ENCODE peak calls at places on chromosome 14, in nine cellular contexts. K, T, M, A, R, W, D, G and I are unnamed samples.

GRCh38 chr14:83196235-83196634 is 1662.6 kb upstream of the SEL1L start:
- DNase-seq in K (no peak), T (no peak), M (no peak), A (no peak), R (no peak), W (no peak), D (no peak), G (no peak), I (no peak)

GRCh38 chr14:35368583-35368982 is 36.0 kb downstream of the NFKBIA start:
- DNase-seq in K (no peak), T (no peak), M (no peak), A (no peak), R (no peak), W (no peak), D (no peak), G (no peak), I (no peak)

GRCh38 chr14:39726563-39726962 is 294.3 kb upstream of the FBXO33 start:
- DNase-seq in K (no peak), T (no peak), M (no peak), A (no peak), R (no peak), W (no peak), D (no peak), G (no peak), I (no peak)

GRCh38 chr14:104178279-104178678 is 39.9 kb downstream of the KIF26A start:
- DNase-seq in K (peak), T (no peak), M (no peak), A (no peak), R (no peak), W (no peak), D (no peak), G (no peak), I (no peak)

GRCh38 chr14:35861204-35861868 is 35.2 kb downstream of the BRMS1L start:
- DNase-seq in K (no peak), T (peak), M (no peak), A (no peak), R (no peak), W (no peak), D (no peak), G (no peak), I (no peak)

GRCh38 chr14:31025335-31026075 is at the start of gene AP4S1:
- DNase-seq in K (peak), T (peak), M (no peak), A (peak), R (peak), W (peak), D (peak), G (peak), I (no peak)

GRCh38 chr14:101501858-101502615 is 59.3 kb upstream of the DIO3 start:
- DNase-seq in K (peak), T (no peak), M (no peak), A (no peak), R (no peak), W (no peak), D (no peak), G (no peak), I (no peak)

GRCh38 chr14:104549536-104550339 is 29.8 kb upstream of the C14orf180 start:
- DNase-seq in K (no peak), T (no peak), M (no peak), A (no peak), R (no peak), W (no peak), D (no peak), G (no peak), I (no peak)

GRCh38 chr14:96637521-96637920 is 135.3 kb downstream of the PAPOLA start:
- DNase-seq in K (no peak), T (no peak), M (no peak), A (no peak), R (no peak), W (no peak), D (no peak), G (no peak), I (no peak)

GRCh38 chr14:55976219-55976618 is 142.0 kb upstream of the PELI2 start:
- DNase-seq in K (no peak), T (no peak), M (no peak), A (no peak), R (no peak), W (no peak), D (no peak), G (no peak), I (no peak)

DNA sequence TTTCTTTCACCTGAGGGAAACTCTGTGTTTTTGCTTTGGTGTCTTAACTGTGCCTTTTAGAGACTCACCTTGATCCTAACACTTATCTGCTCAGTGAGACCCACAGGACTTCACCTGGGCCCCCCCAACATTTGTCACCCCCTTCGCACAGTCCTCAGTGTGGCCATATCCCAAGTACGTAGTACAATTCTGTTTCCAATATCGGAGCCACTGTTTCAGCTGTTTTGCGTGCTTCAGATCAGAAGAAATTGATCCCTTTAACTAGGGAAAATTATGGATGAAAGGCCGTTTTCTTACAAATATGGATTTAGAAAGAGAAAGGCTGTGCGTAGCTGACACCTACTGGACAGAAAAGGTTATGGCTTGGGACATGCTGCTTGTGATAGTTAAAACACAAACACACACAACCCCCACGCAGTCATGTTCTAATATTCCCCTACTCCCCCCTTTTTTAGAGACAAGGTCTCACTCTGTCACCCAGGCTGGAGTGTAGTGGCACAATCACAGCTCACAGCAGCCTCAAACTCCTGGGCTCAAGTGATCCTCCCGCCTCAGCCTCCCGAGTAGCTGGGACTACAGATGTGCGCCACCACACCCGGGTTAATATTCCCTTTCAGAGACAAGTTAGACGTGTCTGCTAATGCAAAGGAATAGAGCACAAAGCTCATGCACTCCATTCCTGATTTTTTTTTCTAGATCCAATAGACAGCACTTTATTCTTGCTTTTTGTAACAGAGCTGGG is 3.6 kb upstream of the SLC7A8 start:
- DNase-seq in K (no peak), T (peak), M (no peak), A (peak), R (peak), W (peak), D (no peak), G (no peak), I (peak)
- H3K4me3 ChIP-seq in K (no peak), T (no peak), M (no peak), A (no peak), R (no peak), W (no peak), D (no peak), G (no peak), I (no peak)

GRCh38 chr14:100463937-100464336 is 123.3 kb downstream of the BEGAIN start:
- DNase-seq in K (no peak), T (no peak), M (no peak), A (no peak), R (no peak), W (no peak), D (no peak), G (no peak), I (no peak)

GRCh38 chr14:100467939-100468338 is 119.3 kb downstream of the BEGAIN start:
- DNase-seq in K (no peak), T (no peak), M (no peak), A (no peak), R (no peak), W (no peak), D (no peak), G (no peak), I (no peak)

GRCh38 chr14:100467046-100467750 is 120.0 kb downstream of the BEGAIN start:
- DNase-seq in K (no peak), T (no peak), M (no peak), A (no peak), R (no peak), W (no peak), D (no peak), G (no peak), I (no peak)

GRCh38 chr14:100468557-100468956 is 118.7 kb downstream of the BEGAIN start:
- DNase-seq in K (no peak), T (no peak), M (no peak), A (no peak), R (no peak), W (no peak), D (no peak), G (no peak), I (no peak)

DNA sequence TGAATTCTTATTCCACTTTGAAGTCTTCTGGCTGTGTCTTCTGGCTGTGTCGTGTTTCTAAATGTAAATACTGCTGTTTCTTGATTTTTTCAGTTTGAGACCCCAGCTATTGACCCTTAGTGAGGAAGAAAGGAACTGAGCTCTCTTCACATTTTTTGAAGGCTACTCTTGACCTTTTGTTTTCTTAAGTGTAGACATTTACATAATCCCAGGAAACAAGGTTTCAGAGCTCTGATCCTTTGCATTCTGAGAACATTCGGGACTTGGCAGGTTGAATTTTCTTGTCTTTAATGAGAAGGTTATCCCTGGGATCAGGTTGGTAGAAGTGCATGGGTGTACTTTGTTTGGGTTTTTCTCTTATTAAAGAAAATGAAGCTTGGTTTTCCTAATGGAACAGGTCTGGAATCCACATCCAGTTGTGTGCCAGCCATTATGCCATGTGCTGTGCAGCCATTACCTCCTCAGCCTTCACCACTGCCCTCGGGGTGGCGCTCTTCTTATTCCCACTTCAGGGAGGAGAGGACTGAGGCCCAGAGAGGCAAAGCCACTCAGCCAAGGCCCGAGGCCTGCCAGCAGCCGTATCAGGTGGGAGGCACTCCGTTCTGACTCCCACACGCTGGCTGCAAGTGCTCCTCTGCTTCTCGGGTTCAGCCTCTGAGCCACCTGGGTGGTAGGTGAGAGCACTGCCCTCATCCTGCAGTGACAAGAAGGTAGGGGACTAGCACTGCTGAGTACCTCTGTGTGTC is 120.9 kb downstream of the BEGAIN start:
- DNase-seq in K (no peak), T (no peak), M (no peak), A (no peak), R (no peak), W (no peak), D (no peak), G (no peak), I (no peak)
- H3K4me3 ChIP-seq in K (no peak), T (no peak), M (no peak), A (no peak), R (no peak), W (no peak), D (no peak), G (no peak), I (no peak)

GRCh38 chr14:64509036-64509435 is 4.5 kb downstream of the ZBTB1 start:
- DNase-seq in K (no peak), T (no peak), M (no peak), A (no peak), R (no peak), W (no peak), D (no peak), G (no peak), I (no peak)

GRCh38 chr14:64506751-64507150 is 2.2 kb downstream of the ZBTB1 start:
- DNase-seq in K (no peak), T (no peak), M (no peak), A (no peak), R (no peak), W (no peak), D (no peak), G (no peak), I (no peak)

GRCh38 chr14:64504897-64505771 is 564 bp downstream of the ZBTB1 start:
- DNase-seq in K (peak), T (peak), M (no peak), A (peak), R (peak), W (peak), D (peak), G (peak), I (peak)

GRCh38 chr14:64508215-64508776 is 3.7 kb downstream of the ZBTB1 start:
- DNase-seq in K (no peak), T (no peak), M (no peak), A (no peak), R (no peak), W (no peak), D (no peak), G (no peak), I (no peak)

DNA sequence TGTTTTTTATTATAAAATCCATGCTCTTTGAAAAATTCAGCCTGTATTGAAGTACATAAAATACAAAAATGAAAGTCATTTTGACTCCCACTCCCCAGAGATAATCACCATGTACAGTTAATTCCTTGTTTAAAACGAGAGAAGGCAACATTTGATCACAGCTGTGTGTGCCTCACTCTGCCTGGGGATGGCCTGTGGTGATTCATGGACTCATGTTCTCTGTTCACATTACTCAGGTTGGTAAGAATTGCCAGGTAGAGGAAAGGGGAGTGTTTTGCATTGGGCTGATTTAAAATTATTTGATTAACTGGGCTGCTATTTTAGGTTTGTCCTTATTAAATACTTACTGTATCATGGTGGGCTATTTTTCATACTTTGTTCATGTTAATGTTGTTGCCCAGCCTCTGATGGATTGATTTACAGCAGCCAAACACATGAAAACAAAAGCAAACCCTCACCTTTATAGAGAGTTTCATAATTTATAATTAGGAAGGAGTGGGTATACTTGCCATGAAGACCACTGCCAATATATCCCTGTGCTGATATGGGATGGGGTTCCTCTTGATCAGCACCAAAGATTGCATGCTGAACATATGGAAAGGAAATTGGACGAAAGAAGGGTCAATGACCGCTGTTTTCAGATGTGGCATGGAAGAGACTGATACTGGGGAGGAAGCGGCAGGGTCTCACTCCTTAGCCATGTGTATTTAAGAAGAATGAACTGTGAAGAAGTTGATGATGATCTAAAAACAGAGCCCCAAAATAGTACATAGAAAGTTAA is 3.0 kb downstream of the ZBTB1 start:
- DNase-seq in K (no peak), T (no peak), M (no peak), A (peak), R (no peak), W (peak), D (no peak), G (peak), I (no peak)
- H3K4me3 ChIP-seq in K (no peak), T (peak), M (peak), A (peak), R (peak), W (no peak), D (peak), G (peak), I (peak)

DNA sequence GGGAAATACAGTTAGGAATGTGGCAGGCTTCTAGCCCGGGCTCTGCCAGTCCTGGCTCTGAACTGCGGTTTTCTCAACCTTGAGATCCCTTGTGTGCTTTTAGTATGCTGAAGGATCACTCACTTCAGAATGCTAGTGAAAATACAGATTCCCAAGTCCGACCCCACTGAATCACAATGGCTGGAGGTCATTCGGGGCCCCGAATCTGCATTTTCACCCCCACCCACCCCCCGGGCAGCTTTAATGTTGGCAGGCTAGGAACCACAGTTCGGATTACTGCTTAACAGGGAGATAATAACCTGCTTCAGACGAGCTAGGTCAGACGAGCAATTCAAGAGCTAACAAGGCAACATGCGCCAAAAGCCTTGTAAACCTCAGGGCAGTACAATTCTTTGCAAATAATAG is 535 bp upstream of the SUSD6 start:
- DNase-seq in K (peak), T (peak), M (no peak), A (no peak), R (no peak), W (no peak), D (no peak), G (no peak), I (no peak)
- H3K4me3 ChIP-seq in K (peak), T (peak), M (peak), A (peak), R (peak), W (peak), D (peak), G (peak), I (peak)

GRCh38 chr14:60720962-60721330 is 3.2 kb downstream of the SIX4 start:
- DNase-seq in K (no peak), T (no peak), M (no peak), A (no peak), R (no peak), W (no peak), D (no peak), G (no peak), I (no peak)
- H3K4me3 ChIP-seq in K (peak), T (peak), M (peak), A (peak), R (peak), W (no peak), D (no peak), G (no peak), I (peak)

DNA sequence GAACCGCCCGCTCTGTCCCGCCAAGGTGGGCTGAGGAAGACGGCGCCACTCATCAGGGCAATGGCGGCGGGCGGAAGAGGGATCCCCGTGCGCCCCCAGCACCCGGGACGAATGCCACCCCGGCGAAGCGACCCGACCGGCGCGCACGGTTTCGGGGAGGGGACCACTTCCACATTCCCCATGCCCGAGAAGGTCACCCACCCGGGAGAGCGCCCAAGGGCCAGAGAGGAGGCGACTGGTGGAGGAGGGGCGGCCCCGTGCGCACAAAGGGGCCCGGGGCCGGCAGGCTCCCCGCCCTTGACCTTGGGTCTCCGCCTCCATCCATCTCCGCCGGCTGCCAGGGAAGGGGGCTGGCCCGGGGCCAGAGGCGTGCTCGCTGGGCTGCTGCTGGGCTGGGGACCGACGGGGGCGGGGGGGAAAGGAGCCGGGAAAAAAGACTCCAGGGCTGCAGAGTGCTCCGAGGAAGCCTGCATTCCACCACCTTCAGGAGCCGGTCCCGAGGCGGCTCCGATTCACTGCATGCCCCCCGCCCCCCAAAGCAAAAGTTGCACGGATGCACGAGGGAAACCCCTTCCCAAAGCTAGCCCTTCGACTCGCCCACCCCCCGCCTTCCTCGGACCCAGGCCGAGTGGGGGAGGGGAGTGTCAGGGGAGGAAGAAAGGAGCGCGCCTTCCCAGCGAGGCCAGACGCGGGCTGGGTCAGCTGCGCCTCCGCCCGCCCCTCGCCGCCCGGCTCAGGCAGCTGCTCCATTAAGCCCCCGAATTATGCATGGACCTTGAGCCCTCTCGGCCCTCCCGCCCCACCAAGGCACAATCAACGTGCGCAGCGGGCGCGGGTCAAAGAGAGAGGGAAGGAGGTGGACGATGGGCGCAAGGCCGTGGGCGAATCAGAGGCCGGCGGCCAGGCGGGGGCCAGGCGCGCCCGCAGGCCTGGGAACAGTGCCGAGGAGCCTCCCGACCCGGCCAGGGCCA is 26.2 kb downstream of the BCL11B start:
- DNase-seq in K (no peak), T (no peak), M (no peak), A (no peak), R (no peak), W (no peak), D (no peak), G (no peak), I (no peak)
- H3K4me3 ChIP-seq in K (no peak), T (no peak), M (no peak), A (no peak), R (peak), W (no peak), D (peak), G (no peak), I (peak)

GRCh38 chr14:26773906-26774593 is 176.2 kb upstream of the NOVA1 start:
- DNase-seq in K (no peak), T (peak), M (no peak), A (no peak), R (no peak), W (no peak), D (no peak), G (no peak), I (no peak)

GRCh38 chr14:26775765-26776577 is 178.1 kb upstream of the NOVA1 start:
- DNase-seq in K (no peak), T (peak), M (no peak), A (no peak), R (no peak), W (no peak), D (no peak), G (peak), I (peak)
- H3K4me3 ChIP-seq in K (no peak), T (peak), M (no peak), A (no peak), R (no peak), W (no peak), D (no peak), G (peak), I (peak)

GRCh38 chr14:91351508-91351853 is 66.1 kb downstream of the CCDC88C start:
- DNase-seq in K (no peak), T (no peak), M (no peak), A (no peak), R (no peak), W (no peak), D (no peak), G (no peak), I (no peak)
- H3K4me3 ChIP-seq in K (no peak), T (no peak), M (no peak), A (no peak), R (no peak), W (no peak), D (peak), G (no peak), I (no peak)